ENCODE peak calls at places on chromosomes 13 and 19, in eight cellular contexts. X is AG09309, D is ascending aorta, W is heart left ventricle, L is cardiac muscle cell, R is lung, N is IMR-90, H is Peyer's patch. P is an unnamed sample.

GRCh38 chr13:93420887-93421286 is 194.3 kb downstream of the GPC6 start:
- DNase-seq in X (no peak), D (no peak), W (no peak), L (no peak), R (no peak), N (no peak), H (no peak), P (no peak)

GRCh38 chr19:28578208-28578607 is 634.7 kb downstream of the UQCRFS1 start:
- DNase-seq in X (no peak), D (no peak), W (no peak), L (no peak), R (no peak), N (no peak), H (no peak), P (no peak)

GRCh38 chr19:53898680-53899341 is 10.3 kb upstream of the CACNG7 start:
- DNase-seq in X (no peak), D (no peak), W (no peak), L (no peak), R (no peak), N (no peak), H (no peak), P (no peak)

GRCh38 chr13:30908416-30908980 is 2.4 kb downstream of the MEDAG start:
- DNase-seq in X (no peak), D (no peak), W (peak; percentile 62), L (no peak), R (no peak), N (peak; percentile 22), H (no peak), P (no peak)

GRCh38 chr19:47447470-47448359 is 24.0 kb downstream of the SLC8A2 start:
- DNase-seq in X (no peak), D (no peak), W (no peak), L (peak; percentile 87), R (peak; percentile 30), N (peak; percentile 22), H (no peak), P (no peak)

GRCh38 chr13:24203726-24204295 is 43.3 kb downstream of the SPATA13 start:
- DNase-seq in X (no peak), D (no peak), W (no peak), L (no peak), R (no peak), N (peak; percentile 50), H (no peak), P (no peak)

GRCh38 chr13:39565036-39565949 is 37.7 kb downstream of the LHFPL6 start:
- DNase-seq in X (peak; percentile 88), D (no peak), W (no peak), L (no peak), R (no peak), N (peak; percentile 95), H (no peak), P (no peak)

GRCh38 chr19:31054430-31054829 is 294.8 kb downstream of the TSHZ3 start:
- DNase-seq in X (peak; percentile 21), D (no peak), W (peak; percentile 21), L (peak; percentile 63), R (no peak), N (peak; percentile 83), H (peak; percentile 47), P (no peak)

GRCh38 chr13:25738342-25738771 is 313.5 kb downstream of the SHISA2 start:
- DNase-seq in X (no peak), D (no peak), W (no peak), L (peak; percentile 46), R (no peak), N (no peak), H (no peak), P (no peak)

GRCh38 chr13:98707309-98707999 is 45.0 kb downstream of the SLC15A1 start:
- DNase-seq in X (no peak), D (no peak), W (no peak), L (no peak), R (no peak), N (no peak), H (no peak), P (no peak)

GRCh38 chr19:15123031-15123890 is 16.1 kb downstream of the SYDE1 start:
- DNase-seq in X (no peak), D (no peak), W (no peak), L (no peak), R (no peak), N (no peak), H (no peak), P (no peak)

GRCh38 chr19:45464274-45464673 is 3.5 kb upstream of the FOSB start:
- DNase-seq in X (no peak), D (no peak), W (no peak), L (no peak), R (no peak), N (no peak), H (no peak), P (no peak)

GRCh38 chr13:79281335-79281734 is 124.7 kb downstream of the RBM26 start:
- DNase-seq in X (no peak), D (no peak), W (no peak), L (no peak), R (no peak), N (no peak), H (no peak), P (no peak)

GRCh38 chr13:96824110-96824509 is 170.2 kb downstream of the OXGR1 start:
- DNase-seq in X (no peak), D (no peak), W (no peak), L (no peak), R (no peak), N (no peak), H (no peak), P (no peak)

GRCh38 chr19:16969127-16969526 is 57.5 kb downstream of the CPAMD8 start:
- DNase-seq in X (no peak), D (no peak), W (no peak), L (no peak), R (no peak), N (no peak), H (peak; percentile 26), P (no peak)

GRCh38 chr19:3881272-3882040 is 971 bp downstream of the ATCAY start:
- DNase-seq in X (no peak), D (no peak), W (no peak), L (no peak), R (no peak), N (no peak), H (no peak), P (no peak)

GRCh38 chr13:87827479-87827878 is 156.3 kb downstream of the SLITRK5 start:
- DNase-seq in X (no peak), D (no peak), W (no peak), L (no peak), R (no peak), N (no peak), H (no peak), P (no peak)

GRCh38 chr13:99132295-99132835 is 68.3 kb upstream of the UBAC2 start:
- DNase-seq in X (no peak), D (no peak), W (no peak), L (no peak), R (no peak), N (no peak), H (no peak), P (no peak)

GRCh38 chr19:16544468-16545231 is 2.4 kb upstream of the CHERP start:
- DNase-seq in X (no peak), D (no peak), W (no peak), L (no peak), R (no peak), N (no peak), H (no peak), P (no peak)

GRCh38 chr19:28426902-28427232 is 786.1 kb downstream of the UQCRFS1 start:
- DNase-seq in X (no peak), D (no peak), W (no peak), L (no peak), R (no peak), N (no peak), H (no peak), P (no peak)

GRCh38 chr19:29854033-29854432 is 42.2 kb downstream of the CCNE1 start:
- DNase-seq in X (no peak), D (no peak), W (no peak), L (no peak), R (no peak), N (no peak), H (no peak), P (no peak)

GRCh38 chr19:33552928-33553279 is 31.3 kb upstream of the PEPD start:
- DNase-seq in X (no peak), D (no peak), W (no peak), L (no peak), R (no peak), N (no peak), H (no peak), P (no peak)

GRCh38 chr13:85266771-85267170 is 532.4 kb downstream of the SLITRK6 start:
- DNase-seq in X (no peak), D (no peak), W (no peak), L (no peak), R (no peak), N (no peak), H (no peak), P (no peak)
- TF ChIP-seq CTCF in X (no peak), D (no peak), W (no peak), L (no peak), R (no peak), N (no peak), H (no peak), P (no peak)

DNA sequence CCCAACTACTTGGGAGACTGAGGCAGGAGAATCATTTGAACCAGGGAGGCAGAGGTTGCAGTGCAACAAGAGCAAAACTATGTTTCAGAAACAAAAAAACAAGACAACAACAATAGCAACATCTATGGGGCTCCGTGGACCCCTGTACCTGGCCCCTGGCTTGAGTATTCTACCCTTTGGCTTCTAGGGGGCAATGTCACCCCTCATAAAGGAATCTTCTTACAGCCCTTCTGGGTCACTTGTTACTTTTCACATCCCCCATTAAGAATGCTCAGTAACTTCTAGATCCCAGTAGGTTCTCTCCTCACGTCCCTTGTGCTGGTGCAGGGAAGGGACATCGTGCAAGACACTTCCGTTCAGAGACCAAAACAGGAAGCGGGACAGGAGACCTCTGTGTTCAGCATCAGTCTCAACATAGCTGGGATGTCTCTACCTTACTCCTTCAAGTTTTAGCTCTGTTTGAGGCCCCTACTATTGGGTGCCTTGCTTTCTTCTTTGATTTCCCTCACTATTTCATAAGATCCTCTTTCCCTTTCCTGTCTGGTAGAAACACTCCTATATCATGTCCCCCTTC is 218.2 kb upstream of the ARGLU1 start:
- DNase-seq in X (no peak), D (no peak), W (no peak), L (no peak), R (no peak), N (no peak), H (no peak), P (no peak)
- TF ChIP-seq CTCF in X (no peak), D (no peak), W (no peak), L (no peak), R (no peak), N (no peak), H (no peak), P (no peak)

GRCh38 chr19:41431426-41432386 is 4.5 kb upstream of the B3GNT8 start:
- DNase-seq in X (no peak), D (no peak), W (peak; percentile 81), L (peak; percentile 96), R (no peak), N (peak; percentile 31), H (no peak), P (no peak)
- TF ChIP-seq CTCF in X (peak; percentile 48), D (no peak), W (peak; percentile 43), L (peak; percentile 41), R (no peak), N (peak; percentile 41), H (peak; percentile 44), P (no peak)

DNA sequence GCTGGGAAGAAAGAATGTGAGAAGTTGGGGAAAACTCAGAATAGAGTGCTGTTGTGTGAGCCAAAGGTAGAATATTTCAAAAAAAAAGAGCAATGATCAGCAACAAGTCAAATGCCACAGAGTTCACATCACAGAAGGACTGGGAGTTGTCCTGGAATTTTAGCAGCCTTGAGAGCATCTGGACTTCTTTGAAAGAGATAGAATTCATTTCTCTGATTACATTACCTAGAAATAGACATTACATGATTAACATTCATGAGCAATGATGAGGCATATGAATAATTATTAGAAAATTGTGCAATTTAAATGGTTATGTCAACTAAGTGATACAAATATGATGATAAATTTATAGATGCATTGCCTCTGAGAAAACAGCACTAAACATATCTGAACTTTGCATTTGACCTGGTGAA is 186.3 kb downstream of the POSTN start:
- DNase-seq in X (no peak), D (no peak), W (no peak), L (no peak), R (no peak), N (peak; percentile 74), H (no peak), P (no peak)
- TF ChIP-seq CTCF in X (no peak), D (no peak), W (no peak), L (no peak), R (no peak), N (no peak), H (no peak), P (no peak)

P was measured in activated B cell treated with CpG ODN at 0.5 μM for 24 hours.